ENCODE peak calls at places on chromosomes 11 and 22, in eight cellular contexts. X is H7; F is left ventricle myocardium inferior; G is Peyer's patch; N is CD8-positive, alpha-beta memory T cell; C is heart right ventricle; T is left lung; A is heart left ventricle. R is an unnamed sample. For H3K36me3, the result is how much of the 10 kb centered on the place peaks cover.

GRCh38 chr11:17391493-17392355 is 3.3 kb upstream of the KCNJ11 start:
- DNase-seq in X (peak), F (no peak), G (peak), N (no peak), C (no peak), T (no peak), A (no peak), R (no peak)

GRCh38 chr22:41925783-41926460 is 684 bp downstream of the TNFRSF13C start:
- DNase-seq in X (peak), F (peak), G (peak), N (peak), C (peak), T (peak), A (peak), R (peak)

GRCh38 chr22:38267086-38267485 is 5.7 kb downstream of the TMEM184B start:
- DNase-seq in X (no peak), F (peak), G (no peak), N (peak), C (peak), T (no peak), A (no peak), R (no peak)

GRCh38 chr22:30121988-30122387 is 41.7 kb downstream of the HORMAD2 start:
- DNase-seq in X (no peak), F (no peak), G (no peak), N (no peak), C (no peak), T (no peak), A (no peak), R (no peak)

GRCh38 chr22:29003975-29004646 is 57.5 kb downstream of the C22orf31 start:
- DNase-seq in X (peak), F (no peak), G (no peak), N (no peak), C (no peak), T (no peak), A (no peak), R (no peak)

GRCh38 chr22:37681001-37681424 is 5.1 kb upstream of the NOL12 start:
- DNase-seq in X (no peak), F (no peak), G (no peak), N (no peak), C (no peak), T (no peak), A (no peak), R (no peak)

GRCh38 chr11:12502950-12503579 is 125.7 kb downstream of the PARVA start:
- DNase-seq in X (no peak), F (no peak), G (no peak), N (no peak), C (no peak), T (no peak), A (no peak), R (no peak)

GRCh38 chr22:50505776-50506610 is 1.5 kb downstream of the LMF2 start:
- DNase-seq in X (peak), F (no peak), G (no peak), N (no peak), C (no peak), T (peak), A (no peak), R (no peak)

GRCh38 chr11:24046731-24047130 is 450.1 kb upstream of the LUZP2 start:
- DNase-seq in X (no peak), F (no peak), G (no peak), N (no peak), C (no peak), T (no peak), A (no peak), R (no peak)

GRCh38 chr22:31647516-31647915 is 14.5 kb downstream of the PISD start:
- DNase-seq in X (peak), F (no peak), G (no peak), N (no peak), C (no peak), T (no peak), A (no peak), R (no peak)

GRCh38 chr22:19987394-19988306 is 29.0 kb downstream of the ARVCF start:
- DNase-seq in X (no peak), F (no peak), G (no peak), N (no peak), C (no peak), T (peak), A (peak), R (no peak)

GRCh38 chr11:44833869-44834452 is 107.2 kb downstream of the TSPAN18 start:
- DNase-seq in X (peak), F (no peak), G (no peak), N (no peak), C (no peak), T (no peak), A (no peak), R (no peak)

GRCh38 chr22:32804823-32805585 is 3.5 kb downstream of the TIMP3 start:
- DNase-seq in X (no peak), F (no peak), G (no peak), N (no peak), C (peak), T (no peak), A (no peak), R (no peak)

GRCh38 chr11:128894296-128894681 is 3.1 kb downstream of the KCNJ5 start:
- DNase-seq in X (no peak), F (no peak), G (no peak), N (no peak), C (no peak), T (no peak), A (no peak), R (no peak)

GRCh38 chr11:73431431-73431830 is 55.2 kb downstream of the RELT start:
- DNase-seq in X (no peak), F (no peak), G (no peak), N (no peak), C (no peak), T (no peak), A (no peak), R (no peak)

GRCh38 chr22:21055880-21056319 is 10.2 kb downstream of the LRRC74B start:
- DNase-seq in X (peak), F (no peak), G (no peak), N (no peak), C (no peak), T (no peak), A (no peak), R (no peak)

GRCh38 chr11:36509265-36509664 is 807 bp downstream of the TRAF6 start:
- DNase-seq in X (peak), F (no peak), G (no peak), N (peak), C (no peak), T (no peak), A (no peak), R (no peak)

GRCh38 chr22:22593964-22594656 is 35.0 kb upstream of the PRAME start:
- DNase-seq in X (peak), F (no peak), G (peak), N (peak), C (peak), T (no peak), A (peak), R (no peak)

GRCh38 chr11:82979824-82980223 is 78.3 kb downstream of the DDIAS start:
- DNase-seq in X (no peak), F (no peak), G (no peak), N (no peak), C (no peak), T (no peak), A (no peak), R (no peak)

GRCh38 chr22:39219071-39220050 is 25.4 kb downstream of the PDGFB start:
- DNase-seq in X (peak), F (no peak), G (no peak), N (no peak), C (no peak), T (peak), A (no peak), R (peak)

GRCh38 chr22:49278357-49278756 is 549.3 kb downstream of the BRD1 start:
- DNase-seq in X (no peak), F (no peak), G (no peak), N (no peak), C (no peak), T (no peak), A (no peak), R (no peak)

GRCh38 chr11:27414644-27415043 is 51.6 kb upstream of the CCDC34 start:
- DNase-seq in X (no peak), F (no peak), G (no peak), N (no peak), C (no peak), T (no peak), A (no peak), R (no peak)

GRCh38 chr22:24146791-24147353 is 34.4 kb upstream of the SUSD2 start:
- DNase-seq in X (no peak), F (peak), G (no peak), N (no peak), C (no peak), T (no peak), A (no peak), R (peak)

GRCh38 chr11:18987454-18988231 is 48.4 kb upstream of the MRGPRX1 start:
- DNase-seq in X (no peak), F (no peak), G (no peak), N (no peak), C (no peak), T (no peak), A (no peak), R (no peak)

GRCh38 chr11:125337836-125338235 is 158.2 kb downstream of the FEZ1 start:
- DNase-seq in X (no peak), F (no peak), G (no peak), N (no peak), C (no peak), T (no peak), A (no peak), R (no peak)

GRCh38 chr11:16778876-16779275 is 40.4 kb downstream of the C11orf58 start:
- DNase-seq in X (no peak), F (no peak), G (no peak), N (no peak), C (no peak), T (no peak), A (no peak), R (no peak)

GRCh38 chr11:131385763-131386394 is 15.5 kb downstream of the NTM start:
- DNase-seq in X (no peak), F (no peak), G (no peak), N (no peak), C (no peak), T (no peak), A (no peak), R (no peak)

GRCh38 chr11:42552786-42553185 is 759.0 kb upstream of the API5 start:
- DNase-seq in X (no peak), F (no peak), G (no peak), N (no peak), C (no peak), T (no peak), A (no peak), R (no peak)

GRCh38 chr11:76802151-76802550 is 19.0 kb downstream of the TSKU start:
- DNase-seq in X (no peak), F (no peak), G (no peak), N (no peak), C (no peak), T (no peak), A (no peak), R (no peak)

GRCh38 chr11:75518771-75519653 is 6.7 kb downstream of the GDPD5 start:
- DNase-seq in X (no peak), F (no peak), G (no peak), N (no peak), C (no peak), T (no peak), A (no peak), R (no peak)

GRCh38 chr11:6249822-6250555 is 9.6 kb upstream of the CCKBR start:
- DNase-seq in X (no peak), F (peak), G (no peak), N (no peak), C (peak), T (peak), A (peak), R (peak)

GRCh38 chr22:38699143-38699542 is 1.6 kb downstream of the JOSD1 start:
- DNase-seq in X (no peak), F (no peak), G (no peak), N (peak), C (no peak), T (no peak), A (no peak), R (no peak)

GRCh38 chr11:135069884-135070283 is 657.8 kb upstream of the B3GAT1 start:
- DNase-seq in X (no peak), F (no peak), G (no peak), N (no peak), C (no peak), T (no peak), A (no peak), R (no peak)

GRCh38 chr11:62124186-62125113 is 639 bp downstream of the INCENP start:
- DNase-seq in X (peak), F (peak), G (no peak), N (no peak), C (no peak), T (no peak), A (no peak), R (no peak)

GRCh38 chr11:62125316-62125715 is 1.5 kb downstream of the INCENP start:
- DNase-seq in X (peak), F (no peak), G (no peak), N (no peak), C (no peak), T (no peak), A (no peak), R (no peak)

GRCh38 chr11:62123669-62124185 is at the start of gene INCENP:
- DNase-seq in X (peak), F (peak), G (peak), N (peak), C (peak), T (peak), A (peak), R (peak)

GRCh38 chr11:62127426-62127825 is 3.6 kb downstream of the INCENP start:
- DNase-seq in X (no peak), F (no peak), G (no peak), N (no peak), C (no peak), T (no peak), A (no peak), R (no peak)

GRCh38 chr11:62125881-62126280 is 2.1 kb downstream of the INCENP start:
- DNase-seq in X (peak), F (no peak), G (no peak), N (no peak), C (no peak), T (no peak), A (no peak), R (peak)
- H3K4me3 ChIP-seq in X (no peak), F (no peak), G (no peak), N (no peak), C (no peak), T (no peak), A (no peak), R (no peak)

DNA sequence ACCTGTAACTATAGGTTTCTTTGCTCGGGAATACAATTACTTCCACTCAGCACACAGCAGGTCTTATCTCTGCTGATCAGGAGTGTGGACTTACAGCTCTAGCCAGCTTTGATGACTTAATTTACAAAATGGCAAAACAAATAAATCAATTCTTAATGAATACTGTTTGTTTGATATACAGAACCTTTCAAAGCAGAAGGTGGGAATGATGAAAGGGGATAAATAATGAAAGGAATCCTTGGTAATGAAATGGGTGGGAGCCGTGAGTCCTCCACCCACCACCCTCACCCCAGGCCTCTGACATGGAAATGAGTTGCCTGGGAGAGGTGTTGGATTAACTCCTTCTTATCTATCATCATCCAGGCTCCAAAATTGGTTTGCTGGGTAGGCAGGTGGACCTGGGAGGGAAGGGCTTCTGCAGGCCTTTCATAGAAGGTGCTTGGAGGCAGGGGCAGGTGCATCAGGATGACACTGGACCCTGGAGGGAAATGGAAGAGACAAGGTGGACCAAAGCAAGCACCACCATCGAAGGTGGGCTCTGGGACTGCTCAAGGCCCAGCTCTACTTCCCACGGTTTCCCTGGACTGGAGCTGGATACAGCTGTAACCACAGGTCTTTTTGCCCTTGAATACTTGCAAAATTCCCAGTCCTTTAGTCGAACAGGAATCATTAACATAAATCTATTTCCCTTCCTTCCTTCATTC is 23.0 kb downstream of the POU2AF1 start:
- DNase-seq in X (no peak), F (no peak), G (no peak), N (no peak), C (no peak), T (no peak), A (no peak), R (no peak)
- H3K36me3 ChIP-seq in X (under half), F (under half), G (under half), N (under half), C (under half), T (under half), A (under half), R (under half)

GRCh38 chr11:62725686-62726085 is 1.6 kb downstream of the HNRNPUL2 start:
- DNase-seq in X (no peak), F (no peak), G (no peak), N (no peak), C (no peak), T (no peak), A (no peak), R (no peak)

GRCh38 chr11:62724171-62724570 is 3.1 kb downstream of the HNRNPUL2 start:
- DNase-seq in X (no peak), F (no peak), G (no peak), N (no peak), C (no peak), T (no peak), A (no peak), R (no peak)

GRCh38 chr11:62727007-62727832 is at the start of gene HNRNPUL2:
- DNase-seq in X (peak), F (peak), G (peak), N (peak), C (peak), T (peak), A (peak), R (peak)

GRCh38 chr11:62726156-62727006 is 876 bp downstream of the HNRNPUL2 start:
- DNase-seq in X (no peak), F (no peak), G (no peak), N (peak), C (no peak), T (no peak), A (no peak), R (no peak)

DNA sequence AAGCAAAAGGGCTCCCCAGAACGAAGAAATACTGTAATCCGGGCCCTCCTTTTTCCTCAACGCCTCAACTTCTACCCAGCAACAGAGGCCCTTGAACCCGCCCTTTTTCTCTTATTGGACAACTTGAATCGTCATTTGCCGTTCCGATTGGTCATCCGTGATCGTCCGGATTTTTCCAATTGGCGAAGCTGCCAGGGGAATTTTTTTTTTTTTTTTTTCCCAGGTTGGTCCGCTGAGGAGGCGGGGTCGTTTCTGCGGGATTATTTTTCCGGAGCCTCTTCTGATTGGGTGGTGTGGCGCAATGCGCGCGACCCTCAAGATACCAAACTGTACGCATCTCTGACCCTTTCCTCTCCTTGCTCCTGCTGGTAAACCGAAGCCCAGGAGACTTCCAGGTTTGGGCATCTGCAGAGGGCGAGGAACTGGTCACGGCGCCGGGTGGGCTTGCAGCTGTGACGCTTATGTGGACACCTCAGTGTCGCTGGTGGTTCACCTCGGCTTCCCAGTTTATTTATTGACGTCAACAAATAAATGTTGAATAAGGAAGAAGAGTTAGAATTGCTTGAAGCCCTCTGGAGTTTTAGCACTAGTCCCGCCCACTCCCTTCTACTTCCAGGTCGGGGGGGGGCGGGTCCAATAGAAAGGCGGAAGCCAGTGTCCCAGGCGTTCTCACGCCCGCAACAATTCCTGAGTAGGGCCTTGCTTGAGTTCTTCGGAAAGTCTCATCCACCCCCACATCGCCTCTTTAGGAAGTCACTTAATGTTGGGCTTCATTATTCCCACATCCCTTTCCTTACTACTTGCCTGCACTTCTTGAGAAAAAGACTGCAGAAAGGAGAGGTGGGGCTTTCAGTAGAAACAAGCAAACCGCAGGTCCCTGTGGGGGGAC is at the start of gene TTC9C:
- DNase-seq in X (peak), F (peak), G (peak), N (peak), C (peak), T (peak), A (peak), R (peak)
- H3K4me3 ChIP-seq in X (peak), F (peak), G (peak), N (peak), C (peak), T (peak), A (peak), R (peak)

GRCh38 chr11:107526197-107526596 is 39.3 kb downstream of the ALKBH8 start:
- DNase-seq in X (no peak), F (no peak), G (no peak), N (no peak), C (no peak), T (no peak), A (no peak), R (no peak)
- H3K36me3 ChIP-seq in X (under half), F (under half), G (under half), N (under half), C (under half), T (under half), A (under half), R (under half)

GRCh38 chr22:46737105-46737975 is 712 bp downstream of the CERK start:
- DNase-seq in X (peak), F (peak), G (peak), N (peak), C (peak), T (peak), A (no peak), R (peak)

GRCh38 chr22:46738961-46739870 is 1.2 kb upstream of the CERK start:
- DNase-seq in X (peak), F (no peak), G (no peak), N (peak), C (peak), T (peak), A (peak), R (no peak)

GRCh38 chr22:46738642-46738960 is 549 bp upstream of the CERK start:
- DNase-seq in X (peak), F (no peak), G (no peak), N (no peak), C (peak), T (no peak), A (no peak), R (peak)

GRCh38 chr22:46736705-46737104 is 1.3 kb downstream of the CERK start:
- DNase-seq in X (peak), F (no peak), G (no peak), N (no peak), C (no peak), T (peak), A (no peak), R (peak)

DNA sequence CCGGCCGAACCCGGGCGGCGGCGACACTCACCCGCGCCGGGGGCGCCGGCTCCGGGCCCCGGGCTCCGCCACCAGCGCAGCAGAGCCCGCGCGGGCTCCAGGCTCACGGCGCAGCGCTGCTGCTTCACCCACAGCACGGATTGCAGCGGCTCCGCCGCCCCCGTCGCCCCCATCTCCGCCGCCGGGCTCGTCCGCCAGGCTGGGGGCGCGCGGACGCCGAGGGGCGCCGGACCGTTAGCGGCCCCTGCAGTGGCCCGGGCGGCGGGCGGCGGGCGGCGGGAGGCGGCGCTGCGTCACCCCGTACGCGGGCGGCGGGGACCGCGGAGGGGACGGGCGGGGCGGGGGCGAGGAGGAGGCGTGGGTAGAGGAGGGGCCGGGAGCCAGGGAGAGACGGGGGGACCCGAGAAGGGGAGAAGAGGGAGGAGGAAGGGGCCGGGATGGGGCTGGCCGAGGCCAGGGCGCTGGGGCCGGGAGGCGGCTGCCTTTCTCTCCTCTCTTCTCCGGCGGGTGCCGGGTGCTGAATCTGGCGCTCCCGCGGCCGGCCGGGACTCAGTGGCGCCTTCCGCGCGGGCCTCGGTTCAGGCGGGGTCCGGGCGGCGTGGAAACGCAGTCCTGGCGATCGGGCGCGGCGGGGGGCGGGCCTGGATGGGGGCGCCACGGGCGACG is at the start of gene CERK:
- DNase-seq in X (peak), F (peak), G (peak), N (peak), C (peak), T (peak), A (peak), R (peak)
- H3K4me3 ChIP-seq in X (peak), F (peak), G (peak), N (peak), C (peak), T (peak), A (peak), R (peak)

R was measured in aorta.